ENCODE peak calls at places on chromosomes 16 and 17, in nine cellular contexts. P is progenitor cell of endocrine pancreas; A is T1000; Z is neuronal stem cell; J is breast epithelium; U is hypothalamus; G is anterior cingulate cortex; X is pancreas; C is activated naive CD4-positive, alpha-beta T cell treated with anti-CD3 and anti-CD28 coated beads for 36 hours. R is an unnamed sample.

GRCh38 chr16:1677942-1678499 is at the start of gene JPT2:
- DNase-seq in P (peak), A (peak), Z (peak), J (peak), U (peak), G (peak), X (peak), C (peak), R (peak)

GRCh38 chr17:80964231-80964856 is 27.3 kb upstream of the CHMP6 start:
- DNase-seq in P (no peak), A (no peak), Z (peak), J (no peak), U (no peak), G (no peak), X (no peak), C (no peak), R (no peak)

GRCh38 chr17:48307814-48308411 is 122.1 kb downstream of the SKAP1 start:
- DNase-seq in P (peak), A (no peak), Z (peak), J (no peak), U (no peak), G (no peak), X (peak), C (peak), R (no peak)

GRCh38 chr16:28297308-28297707 is 5.0 kb downstream of the SBK1 start:
- DNase-seq in P (no peak), A (no peak), Z (no peak), J (no peak), U (no peak), G (no peak), X (no peak), C (no peak), R (no peak)

GRCh38 chr17:2712300-2713043 is 908 bp upstream of the CLUH start:
- DNase-seq in P (no peak), A (no peak), Z (no peak), J (no peak), U (no peak), G (no peak), X (no peak), C (no peak), R (no peak)

GRCh38 chr17:46868689-46869187 is 17.4 kb downstream of the WNT9B start:
- DNase-seq in P (no peak), A (no peak), Z (no peak), J (no peak), U (no peak), G (no peak), X (no peak), C (no peak), R (no peak)

GRCh38 chr16:54934536-54935410 is 4.1 kb downstream of the IRX5 start:
- DNase-seq in P (peak), A (no peak), Z (peak), J (peak), U (no peak), G (no peak), X (no peak), C (no peak), R (peak)

GRCh38 chr17:82859431-82860403 is 19.9 kb upstream of the ZNF750 start:
- DNase-seq in P (no peak), A (peak), Z (no peak), J (no peak), U (no peak), G (no peak), X (no peak), C (peak), R (peak)

GRCh38 chr16:2985893-2986355 is 5.7 kb upstream of the PKMYT1 start:
- DNase-seq in P (no peak), A (no peak), Z (no peak), J (no peak), U (no peak), G (peak), X (peak), C (no peak), R (no peak)

GRCh38 chr16:73505178-73505968 is 457.4 kb upstream of the ZFHX3 start:
- DNase-seq in P (no peak), A (no peak), Z (no peak), J (no peak), U (no peak), G (no peak), X (no peak), C (no peak), R (no peak)

GRCh38 chr16:13242201-13242600 is 340.8 kb downstream of the SHISA9 start:
- DNase-seq in P (no peak), A (no peak), Z (no peak), J (no peak), U (no peak), G (no peak), X (no peak), C (no peak), R (no peak)

GRCh38 chr17:39979865-39980401 is 674 bp upstream of the PSMD3 start:
- DNase-seq in P (peak), A (no peak), Z (no peak), J (no peak), U (no peak), G (no peak), X (no peak), C (peak), R (no peak)

GRCh38 chr17:58262149-58262548 is 18.6 kb downstream of the MPO start:
- DNase-seq in P (no peak), A (no peak), Z (no peak), J (no peak), U (no peak), G (no peak), X (no peak), C (no peak), R (no peak)

GRCh38 chr16:68417711-68418301 is 30.5 kb downstream of the SMPD3 start:
- DNase-seq in P (no peak), A (no peak), Z (no peak), J (peak), U (no peak), G (no peak), X (peak), C (peak), R (no peak)

GRCh38 chr17:68441064-68441770 is 16.1 kb downstream of the WIPI1 start:
- DNase-seq in P (no peak), A (no peak), Z (no peak), J (no peak), U (no peak), G (no peak), X (no peak), C (no peak), R (no peak)

GRCh38 chr16:72913551-72913950 is 134.4 kb downstream of the ZFHX3 start:
- DNase-seq in P (no peak), A (no peak), Z (no peak), J (no peak), U (no peak), G (no peak), X (no peak), C (no peak), R (no peak)

GRCh38 chr17:43839670-43840101 is 6.7 kb upstream of the MPP3 start:
- DNase-seq in P (no peak), A (no peak), Z (no peak), J (peak), U (no peak), G (no peak), X (peak), C (no peak), R (peak)

GRCh38 chr17:78855561-78856165 is 15.0 kb upstream of the USP36 start:
- DNase-seq in P (no peak), A (no peak), Z (no peak), J (no peak), U (no peak), G (no peak), X (no peak), C (no peak), R (peak)

GRCh38 chr16:86579268-86580062 is 1.1 kb downstream of the FOXL1 start:
- DNase-seq in P (no peak), A (no peak), Z (no peak), J (no peak), U (no peak), G (no peak), X (no peak), C (no peak), R (no peak)

GRCh38 chr16:67470314-67470713 is 10.6 kb downstream of the ATP6V0D1 start:
- DNase-seq in P (no peak), A (no peak), Z (no peak), J (peak), U (peak), G (peak), X (peak), C (no peak), R (peak)

GRCh38 chr16:71214771-71215381 is 15.6 kb downstream of the HYDIN start:
- DNase-seq in P (no peak), A (no peak), Z (no peak), J (no peak), U (no peak), G (no peak), X (no peak), C (no peak), R (no peak)

GRCh38 chr16:87703835-87704375 is 61.9 kb downstream of the KLHDC4 start:
- DNase-seq in P (no peak), A (no peak), Z (no peak), J (no peak), U (no peak), G (no peak), X (no peak), C (no peak), R (no peak)

GRCh38 chr17:1227917-1228751 is 42.1 kb upstream of the BHLHA9 start:
- DNase-seq in P (peak), A (no peak), Z (no peak), J (no peak), U (no peak), G (no peak), X (no peak), C (peak), R (peak)

GRCh38 chr17:67615011-67615561 is 102.7 kb upstream of the NOL11 start:
- DNase-seq in P (no peak), A (no peak), Z (no peak), J (no peak), U (no peak), G (no peak), X (no peak), C (no peak), R (no peak)

GRCh38 chr16:68520649-68521086 is 18.4 kb upstream of the ZFP90 start:
- DNase-seq in P (peak), A (peak), Z (peak), J (peak), U (peak), G (peak), X (peak), C (peak), R (peak)